ENCODE peak calls at places on chromosome 5, in nine cellular contexts. P is suprapubic skin, H is ovary, Q is stomach, U is HepG2, E is tibial nerve, Y is upper lobe of left lung, J is A549, N is K562. T is an unnamed sample.

GRCh38 chr5:78647838-78648358 is 674 bp downstream of the LHFPL2 start:
- DNase-seq in P (peak; percentile 70), H (peak; percentile 66), Q (peak; percentile 60), U (no peak), E (peak; percentile 25), Y (peak; percentile 34), J (peak; percentile 19), N (no peak), T (peak; percentile 85)

GRCh38 chr5:26060212-26060611 is 978.2 kb downstream of the CDH9 start:
- DNase-seq in P (no peak), H (no peak), Q (no peak), U (no peak), E (no peak), Y (no peak), J (no peak), N (no peak), T (no peak)

GRCh38 chr5:59525957-59526356 is 367.6 kb downstream of the PDE4D start:
- DNase-seq in P (no peak), H (no peak), Q (no peak), U (peak; percentile 27), E (no peak), Y (peak; percentile 27), J (no peak), N (no peak), T (no peak)

GRCh38 chr5:154575869-154576806 is 98.1 kb upstream of the HAND1 start:
- DNase-seq in P (no peak), H (no peak), Q (no peak), U (peak; percentile 4), E (no peak), Y (no peak), J (no peak), N (no peak), T (no peak)

GRCh38 chr5:141875795-141876627 is 2.2 kb downstream of the PCDH1 start:
- DNase-seq in P (no peak), H (no peak), Q (peak; percentile 84), U (no peak), E (no peak), Y (peak; percentile 80), J (no peak), N (peak; percentile 93), T (no peak)

GRCh38 chr5:81605299-81605698 is 145.6 kb downstream of the SSBP2 start:
- DNase-seq in P (no peak), H (no peak), Q (no peak), U (no peak), E (no peak), Y (no peak), J (no peak), N (no peak), T (no peak)

GRCh38 chr5:17070646-17071045 is 134.6 kb upstream of the MYO10 start:
- DNase-seq in P (no peak), H (no peak), Q (no peak), U (no peak), E (no peak), Y (no peak), J (no peak), N (no peak), T (no peak)

GRCh38 chr5:96584712-96585111 is 77.5 kb upstream of the CAST start:
- DNase-seq in P (no peak), H (no peak), Q (no peak), U (no peak), E (peak; percentile 12), Y (peak; percentile 23), J (no peak), N (no peak), T (no peak)

GRCh38 chr5:119031905-119032304 is 39.0 kb upstream of the DMXL1 start:
- DNase-seq in P (no peak), H (no peak), Q (no peak), U (no peak), E (no peak), Y (peak; percentile 41), J (no peak), N (peak; percentile 58), T (no peak)

GRCh38 chr5:53350991-53351770 is 129.2 kb upstream of the FST start:
- DNase-seq in P (no peak), H (no peak), Q (no peak), U (no peak), E (no peak), Y (no peak), J (no peak), N (peak; percentile 3), T (no peak)

GRCh38 chr5:152905286-152905685 is 500.2 kb upstream of the NMUR2 start:
- DNase-seq in P (no peak), H (no peak), Q (no peak), U (no peak), E (no peak), Y (no peak), J (no peak), N (no peak), T (no peak)

GRCh38 chr5:55903121-55903701 is 52.1 kb downstream of the IL31RA start:
- DNase-seq in P (no peak), H (no peak), Q (no peak), U (no peak), E (no peak), Y (peak; percentile 39), J (no peak), N (peak; percentile 27), T (no peak)

GRCh38 chr5:139752506-139753350 is 42.9 kb upstream of the PSD2 start:
- DNase-seq in P (no peak), H (no peak), Q (no peak), U (no peak), E (no peak), Y (no peak), J (no peak), N (peak; percentile 75), T (no peak)

GRCh38 chr5:132444841-132445639 is 45.5 kb downstream of the IRF1 start:
- DNase-seq in P (no peak), H (no peak), Q (no peak), U (no peak), E (no peak), Y (no peak), J (no peak), N (no peak), T (no peak)

GRCh38 chr5:126676195-126676624 is 75.5 kb downstream of the PHAX start:
- DNase-seq in P (no peak), H (peak; percentile 19), Q (peak; percentile 57), U (peak; percentile 66), E (peak; percentile 71), Y (peak; percentile 62), J (peak; percentile 89), N (peak; percentile 85), T (peak; percentile 70)

GRCh38 chr5:149581931-149582768 is 852 bp downstream of the ARHGEF37 start:
- DNase-seq in P (no peak), H (peak; percentile 53), Q (peak; percentile 59), U (no peak), E (no peak), Y (no peak), J (no peak), N (no peak), T (no peak)

GRCh38 chr5:147732552-147732883 is 50.0 kb downstream of the JAKMIP2 start:
- DNase-seq in P (no peak), H (no peak), Q (no peak), U (no peak), E (no peak), Y (no peak), J (no peak), N (no peak), T (no peak)

GRCh38 chr5:40569549-40570270 is 110.0 kb upstream of the PTGER4 start:
- DNase-seq in P (no peak), H (no peak), Q (no peak), U (no peak), E (no peak), Y (no peak), J (no peak), N (no peak), T (no peak)

GRCh38 chr5:72702881-72703434 is 113.5 kb upstream of the TNPO1 start:
- DNase-seq in P (no peak), H (no peak), Q (no peak), U (peak; percentile 12), E (no peak), Y (no peak), J (no peak), N (no peak), T (no peak)

GRCh38 chr5:167585184-167585583 is 706.3 kb upstream of the WWC1 start:
- DNase-seq in P (no peak), H (no peak), Q (no peak), U (peak; percentile 16), E (no peak), Y (no peak), J (no peak), N (no peak), T (no peak)

GRCh38 chr5:123582570-123583293 is 70.8 kb downstream of the CSNK1G3 start:
- DNase-seq in P (no peak), H (no peak), Q (no peak), U (no peak), E (no peak), Y (no peak), J (no peak), N (no peak), T (no peak)

GRCh38 chr5:94693043-94693822 is 74.8 kb downstream of the SLF1 start:
- DNase-seq in P (no peak), H (no peak), Q (no peak), U (peak; percentile 33), E (no peak), Y (no peak), J (no peak), N (peak; percentile 25), T (no peak)

GRCh38 chr5:42995152-42995751 is 44.9 kb downstream of the ANXA2R start:
- DNase-seq in P (no peak), H (no peak), Q (no peak), U (no peak), E (no peak), Y (no peak), J (no peak), N (peak; percentile 27), T (no peak)
- TF ChIP-seq CTCF in P (no peak), H (no peak), Q (no peak), U (no peak), E (no peak), Y (no peak), J (peak; percentile 7), N (no peak), T (no peak)

GRCh38 chr5:116455061-116455460 is 119.6 kb downstream of the SEMA6A start:
- DNase-seq in P (no peak), H (no peak), Q (no peak), U (no peak), E (no peak), Y (no peak), J (no peak), N (no peak), T (no peak)
- TF ChIP-seq EP300 in P (no peak), H (no peak), Q (no peak), U (no peak), E (no peak), Y (no peak), J (no peak), N (no peak), T (no peak)

GRCh38 chr5:157668356-157668755 is 3.0 kb upstream of the C5orf52 start:
- DNase-seq in P (no peak), H (no peak), Q (no peak), U (no peak), E (no peak), Y (no peak), J (no peak), N (no peak), T (no peak)
- H3K4me3 ChIP-seq in P (no peak overlapping the region), H (no peak overlapping the region), Q (no peak overlapping the region), U (no peak overlapping the region), E (no peak overlapping the region), Y (no peak overlapping the region), J (no peak overlapping the region), N (no peak overlapping the region), T (no peak overlapping the region)

GRCh38 chr5:172770675-172771438 is at the start of gene DUSP1:
- DNase-seq in P (peak; percentile 99), H (peak; percentile 100), Q (peak; percentile 100), U (peak; percentile 88), E (peak; percentile 100), Y (peak; percentile 100), J (peak; percentile 92), N (peak; percentile 99), T (peak; percentile 100)
- TF ChIP-seq CTCF in P (peak; percentile 18), H (no peak), Q (no peak), U (peak; percentile 64), E (peak; percentile 29), Y (peak; percentile 64), J (peak; percentile 27), N (peak; percentile 98), T (no peak)

T was measured in sigmoid colon.